ENCODE peak calls at places on chromosomes 3 and 15, in eight cellular contexts. One of them, this sample, is unnamed.

GRCh38 chr3:106810461-106810733 is 566.8 kb upstream of the CCDC54 start:
- DNase-seq in GM23338: no peak
- DNase-seq in lower leg skin: no peak
- DNase-seq in fibroblast of lung: no peak
- DNase-seq in CD8-positive, alpha-beta memory T cell: no peak
- DNase-seq in endothelial cell of umbilical vein: peak; percentile 19
- DNase-seq in ovary: no peak
- DNase-seq in effector memory CD4-positive, alpha-beta T cell: no peak
- DNase-seq in this sample: no peak

GRCh38 chr15:67914537-67915373 is 74.9 kb upstream of the RNU6-1 start:
- DNase-seq in endothelial cell of umbilical vein: no peak
- DNase-seq in effector memory CD4-positive, alpha-beta T cell: no peak
- DNase-seq in GM23338: peak; percentile 61
- DNase-seq in fibroblast of lung: peak; percentile 68
- DNase-seq in CD8-positive, alpha-beta memory T cell: no peak
- DNase-seq in ovary: peak; percentile 68
- DNase-seq in lower leg skin: no peak
- DNase-seq in this sample: no peak

GRCh38 chr3:42802876-42803799 is 1.2 kb downstream of the HIGD1A start:
- DNase-seq in endothelial cell of umbilical vein: peak; percentile 57
- DNase-seq in effector memory CD4-positive, alpha-beta T cell: no peak
- DNase-seq in CD8-positive, alpha-beta memory T cell: no peak
- DNase-seq in fibroblast of lung: peak; percentile 32
- DNase-seq in GM23338: peak; percentile 48
- DNase-seq in ovary: no peak
- DNase-seq in lower leg skin: no peak
- DNase-seq in this sample: no peak

GRCh38 chr3:128112406-128112968 is 11.1 kb downstream of the RUVBL1 start:
- DNase-seq in GM23338: no peak
- DNase-seq in lower leg skin: no peak
- DNase-seq in ovary: no peak
- DNase-seq in endothelial cell of umbilical vein: peak; percentile 89
- DNase-seq in fibroblast of lung: peak; percentile 91
- DNase-seq in CD8-positive, alpha-beta memory T cell: peak; percentile 23
- DNase-seq in effector memory CD4-positive, alpha-beta T cell: peak; percentile 27
- DNase-seq in this sample: peak; percentile 63

GRCh38 chr15:19987389-19988048 is 554.1 kb downstream of the GOLGA6L6 start:
- DNase-seq in CD8-positive, alpha-beta memory T cell: no peak
- DNase-seq in fibroblast of lung: no peak
- DNase-seq in endothelial cell of umbilical vein: no peak
- DNase-seq in lower leg skin: no peak
- DNase-seq in GM23338: peak; percentile 16
- DNase-seq in effector memory CD4-positive, alpha-beta T cell: no peak
- DNase-seq in ovary: no peak
- DNase-seq in this sample: peak; percentile 48

GRCh38 chr3:110646496-110646895 is 425.1 kb upstream of the NECTIN3 start:
- DNase-seq in fibroblast of lung: no peak
- DNase-seq in effector memory CD4-positive, alpha-beta T cell: no peak
- DNase-seq in CD8-positive, alpha-beta memory T cell: no peak
- DNase-seq in lower leg skin: no peak
- DNase-seq in endothelial cell of umbilical vein: no peak
- DNase-seq in GM23338: no peak
- DNase-seq in ovary: no peak
- DNase-seq in this sample: no peak

GRCh38 chr3:73602171-73602570 is 22.6 kb downstream of the PDZRN3 start:
- DNase-seq in GM23338: no peak
- DNase-seq in CD8-positive, alpha-beta memory T cell: no peak
- DNase-seq in endothelial cell of umbilical vein: no peak
- DNase-seq in ovary: no peak
- DNase-seq in fibroblast of lung: peak; percentile 55
- DNase-seq in lower leg skin: no peak
- DNase-seq in effector memory CD4-positive, alpha-beta T cell: no peak
- DNase-seq in this sample: no peak

GRCh38 chr3:73611176-73611575 is 13.6 kb downstream of the PDZRN3 start:
- DNase-seq in fibroblast of lung: no peak
- DNase-seq in lower leg skin: no peak
- DNase-seq in CD8-positive, alpha-beta memory T cell: no peak
- DNase-seq in GM23338: no peak
- DNase-seq in ovary: no peak
- DNase-seq in endothelial cell of umbilical vein: no peak
- DNase-seq in effector memory CD4-positive, alpha-beta T cell: no peak
- DNase-seq in this sample: no peak

GRCh38 chr3:15329058-15330005 is 3.1 kb downstream of the SH3BP5 start:
- DNase-seq in lower leg skin: no peak
- DNase-seq in GM23338: no peak
- DNase-seq in ovary: no peak
- DNase-seq in endothelial cell of umbilical vein: peak; percentile 65
- DNase-seq in fibroblast of lung: no peak
- DNase-seq in CD8-positive, alpha-beta memory T cell: no peak
- DNase-seq in effector memory CD4-positive, alpha-beta T cell: no peak
- DNase-seq in this sample: no peak

GRCh38 chr3:41274944-41275668 is 75.8 kb downstream of the CTNNB1 start:
- DNase-seq in effector memory CD4-positive, alpha-beta T cell: no peak
- DNase-seq in ovary: no peak
- DNase-seq in lower leg skin: no peak
- DNase-seq in GM23338: no peak
- DNase-seq in endothelial cell of umbilical vein: no peak
- DNase-seq in fibroblast of lung: peak; percentile 72
- DNase-seq in CD8-positive, alpha-beta memory T cell: no peak
- DNase-seq in this sample: no peak

GRCh38 chr3:149744151-149744550 is 8.1 kb downstream of the COMMD2 start:
- DNase-seq in endothelial cell of umbilical vein: peak; percentile 78
- DNase-seq in fibroblast of lung: no peak
- DNase-seq in GM23338: no peak
- DNase-seq in effector memory CD4-positive, alpha-beta T cell: no peak
- DNase-seq in ovary: no peak
- DNase-seq in CD8-positive, alpha-beta memory T cell: no peak
- DNase-seq in lower leg skin: no peak
- DNase-seq in this sample: no peak

GRCh38 chr3:158701666-158702065 is 29.2 kb upstream of the LXN start:
- DNase-seq in lower leg skin: no peak
- DNase-seq in endothelial cell of umbilical vein: peak; percentile 63
- DNase-seq in fibroblast of lung: peak; percentile 40
- DNase-seq in GM23338: no peak
- DNase-seq in ovary: no peak
- DNase-seq in effector memory CD4-positive, alpha-beta T cell: no peak
- DNase-seq in CD8-positive, alpha-beta memory T cell: no peak
- DNase-seq in this sample: no peak

GRCh38 chr3:129114455-129114854 is 7.1 kb downstream of the RAB43 start:
- DNase-seq in effector memory CD4-positive, alpha-beta T cell: no peak
- DNase-seq in endothelial cell of umbilical vein: no peak
- DNase-seq in fibroblast of lung: no peak
- DNase-seq in ovary: no peak
- DNase-seq in CD8-positive, alpha-beta memory T cell: no peak
- DNase-seq in GM23338: no peak
- DNase-seq in lower leg skin: no peak
- DNase-seq in this sample: no peak

GRCh38 chr3:134486577-134487041 is 752 bp downstream of the CEP63 start:
- DNase-seq in GM23338: peak; percentile 42
- DNase-seq in lower leg skin: no peak
- DNase-seq in endothelial cell of umbilical vein: peak; percentile 47
- DNase-seq in effector memory CD4-positive, alpha-beta T cell: no peak
- DNase-seq in CD8-positive, alpha-beta memory T cell: no peak
- DNase-seq in ovary: no peak
- DNase-seq in fibroblast of lung: peak; percentile 43
- DNase-seq in this sample: peak; percentile 34

GRCh38 chr15:73957276-73957675 is 31.0 kb downstream of the LOXL1 start:
- DNase-seq in lower leg skin: no peak
- DNase-seq in endothelial cell of umbilical vein: no peak
- DNase-seq in effector memory CD4-positive, alpha-beta T cell: no peak
- DNase-seq in fibroblast of lung: no peak
- DNase-seq in CD8-positive, alpha-beta memory T cell: no peak
- DNase-seq in GM23338: no peak
- DNase-seq in ovary: no peak
- DNase-seq in this sample: no peak

DNA sequence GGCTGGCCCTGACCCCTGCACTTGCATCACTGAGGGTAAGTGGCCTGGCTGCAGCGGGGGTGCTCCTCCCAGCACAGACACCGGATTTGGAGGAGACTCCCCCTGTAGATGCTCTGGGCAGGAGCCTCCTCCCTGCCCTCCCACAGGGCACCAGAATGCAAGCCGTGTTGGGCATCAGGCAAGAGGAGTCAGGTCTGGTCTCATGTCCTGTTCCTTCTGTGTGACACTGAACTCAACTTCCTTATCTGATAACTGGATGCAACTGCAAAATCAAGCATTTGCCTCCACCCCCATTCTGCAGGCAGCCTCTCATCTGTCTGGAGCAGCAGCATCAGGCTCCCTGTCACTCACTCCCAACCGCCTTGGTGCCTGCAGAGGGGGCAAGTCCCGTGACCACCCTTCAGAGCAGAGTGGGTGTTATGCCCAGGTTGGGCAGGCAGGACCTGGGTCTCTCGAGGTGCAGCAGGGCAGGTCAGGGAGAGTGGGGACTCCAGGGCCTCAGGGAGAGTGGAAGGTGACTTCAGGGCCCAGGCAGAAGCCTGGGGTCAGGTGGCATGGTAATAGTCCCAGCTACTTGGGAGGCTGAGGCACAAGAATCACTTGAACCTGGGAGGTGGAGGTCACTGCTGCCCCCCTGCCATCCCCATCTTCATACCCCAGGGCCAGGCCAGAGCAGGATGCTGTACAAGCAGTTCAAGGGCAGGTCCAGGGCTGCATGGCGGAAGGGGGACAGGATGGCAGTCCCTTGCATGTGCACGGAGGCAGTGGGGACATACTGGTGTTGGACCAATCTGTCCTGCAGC is 10.5 kb upstream of the RPL29 start:
- DNase-seq in endothelial cell of umbilical vein: no peak
- DNase-seq in CD8-positive, alpha-beta memory T cell: no peak
- DNase-seq in GM23338: no peak
- DNase-seq in effector memory CD4-positive, alpha-beta T cell: no peak
- DNase-seq in fibroblast of lung: no peak
- DNase-seq in lower leg skin: no peak
- DNase-seq in ovary: no peak
- DNase-seq in this sample: no peak
- H3K4me3 ChIP-seq in endothelial cell of umbilical vein: no peak overlapping the region
- H3K4me3 ChIP-seq in CD8-positive, alpha-beta memory T cell: no peak overlapping the region
- H3K4me3 ChIP-seq in GM23338: peak overlapping the region; percentile 47
- H3K4me3 ChIP-seq in effector memory CD4-positive, alpha-beta T cell: no peak overlapping the region
- H3K4me3 ChIP-seq in fibroblast of lung: no peak overlapping the region
- H3K4me3 ChIP-seq in lower leg skin: no peak overlapping the region
- H3K4me3 ChIP-seq in ovary: no peak overlapping the region
- H3K4me3 ChIP-seq in this sample: no peak overlapping the region

GRCh38 chr15:39582286-39582976 is 1.6 kb downstream of the THBS1 start:
- DNase-seq in lower leg skin: no peak
- DNase-seq in GM23338: no peak
- DNase-seq in ovary: peak; percentile 70
- DNase-seq in effector memory CD4-positive, alpha-beta T cell: no peak
- DNase-seq in CD8-positive, alpha-beta memory T cell: no peak
- DNase-seq in fibroblast of lung: peak; percentile 57
- DNase-seq in endothelial cell of umbilical vein: peak; percentile 32
- DNase-seq in this sample: no peak
- H3K4me3 ChIP-seq in lower leg skin: peak overlapping the region; percentile 56
- H3K4me3 ChIP-seq in GM23338: peak overlapping the region; percentile 78
- H3K4me3 ChIP-seq in ovary: peak overlapping the region; percentile 92
- H3K4me3 ChIP-seq in effector memory CD4-positive, alpha-beta T cell: no peak overlapping the region
- H3K4me3 ChIP-seq in CD8-positive, alpha-beta memory T cell: no peak overlapping the region
- H3K4me3 ChIP-seq in fibroblast of lung: peak overlapping the region; percentile 93
- H3K4me3 ChIP-seq in endothelial cell of umbilical vein: peak overlapping the region; percentile 9
- H3K4me3 ChIP-seq in this sample: no peak overlapping the region

GRCh38 chr3:9930804-9931418 is 2.7 kb upstream of the CRELD1 start:
- DNase-seq in GM23338: no peak
- DNase-seq in ovary: no peak
- DNase-seq in effector memory CD4-positive, alpha-beta T cell: no peak
- DNase-seq in CD8-positive, alpha-beta memory T cell: no peak
- DNase-seq in endothelial cell of umbilical vein: no peak
- DNase-seq in fibroblast of lung: peak; percentile 22
- DNase-seq in lower leg skin: no peak
- DNase-seq in this sample: peak; percentile 37

GRCh38 chr3:9933561-9934234 is at the start of gene CRELD1:
- DNase-seq in endothelial cell of umbilical vein: peak; percentile 97
- DNase-seq in GM23338: peak; percentile 95
- DNase-seq in fibroblast of lung: peak; percentile 93
- DNase-seq in ovary: peak; percentile 94
- DNase-seq in lower leg skin: peak; percentile 90
- DNase-seq in CD8-positive, alpha-beta memory T cell: peak; percentile 96
- DNase-seq in effector memory CD4-positive, alpha-beta T cell: peak; percentile 94
- DNase-seq in this sample: peak; percentile 94

GRCh38 chr3:9932843-9933560 is 632 bp upstream of the CRELD1 start:
- DNase-seq in endothelial cell of umbilical vein: peak; percentile 84
- DNase-seq in CD8-positive, alpha-beta memory T cell: peak; percentile 83
- DNase-seq in effector memory CD4-positive, alpha-beta T cell: peak; percentile 78
- DNase-seq in fibroblast of lung: peak; percentile 69
- DNase-seq in GM23338: peak; percentile 88
- DNase-seq in lower leg skin: peak; percentile 69
- DNase-seq in ovary: peak; percentile 66
- DNase-seq in this sample: peak; percentile 65

GRCh38 chr3:9934235-9934621 is 594 bp downstream of the CRELD1 start:
- DNase-seq in ovary: no peak
- DNase-seq in endothelial cell of umbilical vein: no peak
- DNase-seq in CD8-positive, alpha-beta memory T cell: peak; percentile 16
- DNase-seq in fibroblast of lung: no peak
- DNase-seq in effector memory CD4-positive, alpha-beta T cell: peak; percentile 20
- DNase-seq in lower leg skin: no peak
- DNase-seq in GM23338: peak; percentile 64
- DNase-seq in this sample: peak; percentile 39

DNA sequence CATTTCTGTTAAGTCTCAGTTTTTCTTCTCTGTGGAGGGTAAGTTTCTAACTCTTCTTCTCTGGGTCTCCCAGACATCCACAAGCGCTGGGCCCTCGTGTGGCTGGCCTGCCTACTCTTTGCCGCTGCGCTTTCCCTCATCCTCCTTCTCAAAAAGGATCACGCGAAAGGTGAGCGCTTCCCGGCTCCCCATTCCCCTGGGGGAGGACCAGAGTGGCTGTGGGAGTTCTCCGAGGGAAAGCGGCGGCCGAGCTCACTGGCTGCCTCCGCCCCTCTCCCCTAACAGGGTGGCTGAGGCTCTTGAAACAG is 1.1 kb upstream of the CRELD1 start:
- DNase-seq in endothelial cell of umbilical vein: no peak
- DNase-seq in CD8-positive, alpha-beta memory T cell: no peak
- DNase-seq in effector memory CD4-positive, alpha-beta T cell: no peak
- DNase-seq in ovary: no peak
- DNase-seq in fibroblast of lung: no peak
- DNase-seq in GM23338: no peak
- DNase-seq in lower leg skin: no peak
- DNase-seq in this sample: no peak
- H3K4me3 ChIP-seq in endothelial cell of umbilical vein: no peak overlapping the region
- H3K4me3 ChIP-seq in CD8-positive, alpha-beta memory T cell: peak overlapping the region; percentile 76
- H3K4me3 ChIP-seq in effector memory CD4-positive, alpha-beta T cell: peak overlapping the region; percentile 62
- H3K4me3 ChIP-seq in ovary: peak overlapping the region; percentile 51
- H3K4me3 ChIP-seq in fibroblast of lung: peak overlapping the region; percentile 12
- H3K4me3 ChIP-seq in GM23338: peak overlapping the region; percentile 85
- H3K4me3 ChIP-seq in lower leg skin: no peak overlapping the region
- H3K4me3 ChIP-seq in this sample: peak overlapping the region; percentile 77

DNA sequence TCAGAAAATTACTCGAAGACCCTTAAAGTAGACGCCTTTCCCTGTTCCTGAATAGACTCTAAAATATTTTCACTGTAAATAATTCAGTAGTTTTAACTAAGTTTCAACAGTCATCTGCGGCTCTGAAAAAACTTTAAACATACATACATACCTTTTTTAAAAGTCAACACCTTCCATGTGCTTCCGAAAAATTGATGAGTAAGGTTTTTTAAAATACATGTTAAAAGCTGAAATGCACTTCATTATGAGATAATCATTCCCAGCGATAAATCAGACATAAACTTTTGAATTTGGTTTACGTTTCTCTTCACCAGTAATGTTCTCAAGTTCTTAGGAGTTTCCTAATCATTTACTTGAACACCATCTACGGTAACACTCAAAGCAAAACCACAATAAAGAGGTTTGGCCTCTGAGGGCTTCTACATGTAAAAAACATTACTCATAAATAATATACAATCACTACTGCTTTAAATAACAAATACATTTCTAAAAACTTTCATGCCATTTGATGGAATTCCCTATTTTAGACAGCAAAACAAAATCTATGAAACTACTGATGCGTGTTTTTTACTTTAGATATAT is 403.5 kb downstream of the SHQ1 start:
- DNase-seq in ovary: no peak
- DNase-seq in effector memory CD4-positive, alpha-beta T cell: no peak
- DNase-seq in fibroblast of lung: peak; percentile 47
- DNase-seq in endothelial cell of umbilical vein: no peak
- DNase-seq in CD8-positive, alpha-beta memory T cell: no peak
- DNase-seq in lower leg skin: no peak
- DNase-seq in GM23338: no peak
- DNase-seq in this sample: no peak
- H3K4me3 ChIP-seq in ovary: no peak overlapping the region
- H3K4me3 ChIP-seq in effector memory CD4-positive, alpha-beta T cell: peak overlapping the region; percentile 22
- H3K4me3 ChIP-seq in fibroblast of lung: no peak overlapping the region
- H3K4me3 ChIP-seq in endothelial cell of umbilical vein: no peak overlapping the region
- H3K4me3 ChIP-seq in CD8-positive, alpha-beta memory T cell: peak overlapping the region; percentile 85
- H3K4me3 ChIP-seq in lower leg skin: no peak overlapping the region
- H3K4me3 ChIP-seq in GM23338: peak overlapping the region; percentile 85
- H3K4me3 ChIP-seq in this sample: no peak overlapping the region